ENCODE peak calls at places on chromosomes 4 and X, in five cellular contexts. W is adrenal gland, K is spleen, F is GM20000, L is IMR-90. O is an unnamed sample.

GRCh38 chr4:20178902-20179576 is 72.7 kb upstream of the SLIT2 start:
- DNase-seq in W (no peak), K (peak), F (no peak), L (no peak), O (no peak)

GRCh38 chr4:7828926-7829325 is 110.7 kb downstream of the AFAP1 start:
- DNase-seq in W (no peak), K (no peak), F (no peak), L (peak), O (no peak)

GRCh38 chr4:99447079-99447478 is 11.9 kb upstream of the ADH7 start:
- DNase-seq in W (no peak), K (no peak), F (no peak), L (peak), O (no peak)

GRCh38 chr4:137213372-137214173 is 318.7 kb downstream of the PCDH18 start:
- DNase-seq in W (no peak), K (no peak), F (no peak), L (peak), O (peak)

GRCh38 chr4:151624606-151625565 is 135.9 kb downstream of the GATB start:
- DNase-seq in W (no peak), K (no peak), F (no peak), L (no peak), O (no peak)

GRCh38 chrX:154488336-154489075 is 1.9 kb downstream of the SLC10A3 start:
- DNase-seq in W (no peak), K (peak), F (no peak), L (no peak), O (no peak)

GRCh38 chr4:154593868-154594267 is 3.3 kb upstream of the FGA start:
- DNase-seq in W (no peak), K (no peak), F (no peak), L (no peak), O (no peak)

GRCh38 chrX:789096-789495 is 158.5 kb downstream of the SHOX start:
- DNase-seq in W (no peak), K (no peak), F (no peak), L (no peak), O (no peak)

GRCh38 chr4:85548116-85548515 is 73.2 kb downstream of the ARHGAP24 start:
- DNase-seq in W (no peak), K (no peak), F (no peak), L (no peak), O (no peak)

GRCh38 chr4:176377705-176378302 is 58.0 kb downstream of the SPCS3 start:
- DNase-seq in W (no peak), K (no peak), F (peak), L (peak), O (no peak)

GRCh38 chrX:53223955-53224859 is 800 bp downstream of the KDM5C start:
- DNase-seq in W (peak), K (peak), F (no peak), L (peak), O (no peak)

GRCh38 chr4:19580090-19580489 is 671.6 kb upstream of the SLIT2 start:
- DNase-seq in W (no peak), K (no peak), F (no peak), L (peak), O (no peak)

GRCh38 chrX:139246295-139246694 is 284.2 kb upstream of the F9 start:
- DNase-seq in W (no peak), K (no peak), F (no peak), L (no peak), O (no peak)
- TF ChIP-seq CTCF in W (no peak), K (no peak), F (no peak), L (no peak), O (no peak)

DNA sequence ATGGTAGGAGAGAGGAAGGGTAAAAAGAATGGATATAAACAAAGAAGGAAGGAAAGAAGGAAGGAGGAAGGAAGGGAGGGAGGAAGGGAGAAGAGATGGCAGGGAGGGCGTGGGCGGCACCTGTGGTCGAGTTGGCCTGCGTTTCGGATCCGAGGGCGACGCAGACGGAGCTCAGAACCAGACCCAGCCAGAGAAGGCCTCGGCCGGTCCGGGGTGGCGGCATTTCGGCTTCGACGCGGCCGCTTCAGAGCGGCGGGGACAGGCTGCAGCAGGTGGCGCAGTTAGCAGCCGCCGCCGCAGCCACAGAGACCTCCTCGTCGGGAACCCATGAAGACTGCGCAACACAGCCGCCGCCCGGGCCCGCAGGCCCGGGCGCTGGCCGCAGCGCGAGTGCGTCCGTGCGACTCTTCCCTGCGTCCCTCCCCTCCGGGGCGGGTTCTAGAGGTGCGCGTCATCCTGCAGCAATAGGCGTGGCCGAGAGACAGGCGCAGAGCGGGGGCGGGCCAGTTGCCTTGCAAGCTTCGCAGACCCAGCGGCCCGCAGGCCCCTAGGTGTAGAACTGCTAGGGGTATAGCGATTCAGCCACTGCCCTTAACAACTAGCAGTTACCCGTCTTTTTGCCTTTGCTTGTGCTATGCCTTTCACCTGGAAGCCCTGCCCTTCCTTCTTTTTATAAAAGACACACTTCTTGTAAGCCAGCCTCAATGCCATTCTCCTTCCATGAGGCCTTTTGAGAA is at the start of gene IDS:
- DNase-seq in W (peak), K (peak), F (peak), L (peak), O (no peak)
- TF ChIP-seq CTCF in W (no peak), K (no peak), F (no peak), L (no peak), O (no peak)

GRCh38 chr4:14434483-14434882 is 567.8 kb upstream of the CPEB2 start:
- DNase-seq in W (no peak), K (no peak), F (no peak), L (no peak), O (no peak)
- TF ChIP-seq CTCF in W (no peak), K (no peak), F (no peak), L (no peak), O (no peak)

GRCh38 chr4:108868606-108869227 is 105.9 kb upstream of the ETNPPL start:
- DNase-seq in W (no peak), K (no peak), F (no peak), L (no peak), O (no peak)
- TF ChIP-seq CTCF in W (no peak), K (no peak), F (no peak), L (no peak), O (no peak)

GRCh38 chr4:92163348-92163747 is 140.4 kb upstream of the GRID2 start:
- DNase-seq in W (no peak), K (no peak), F (no peak), L (peak), O (no peak)
- TF ChIP-seq CTCF in W (peak), K (no peak), F (no peak), L (peak), O (peak)

GRCh38 chr4:37827030-37827705 is 682 bp downstream of the PGM2 start:
- DNase-seq in W (peak), K (no peak), F (peak), L (peak), O (no peak)
- TF ChIP-seq CTCF in W (no peak), K (no peak), F (no peak), L (no peak), O (no peak)

GRCh38 chr4:59094505-59094904 is 1984.3 kb upstream of the IGFBP7 start:
- DNase-seq in W (no peak), K (no peak), F (no peak), L (no peak), O (no peak)
- TF ChIP-seq CTCF in W (no peak), K (no peak), F (no peak), L (no peak), O (no peak)

GRCh38 chr4:123503698-123504389 is 107.2 kb downstream of the SPRY1 start:
- DNase-seq in W (no peak), K (no peak), F (no peak), L (no peak), O (no peak)

GRCh38 chr4:123501733-123502132 is 105.1 kb downstream of the SPRY1 start:
- DNase-seq in W (no peak), K (no peak), F (no peak), L (no peak), O (no peak)

GRCh38 chr4:123505077-123505456 is 108.5 kb downstream of the SPRY1 start:
- DNase-seq in W (no peak), K (no peak), F (no peak), L (peak), O (no peak)

GRCh38 chr4:123506311-123506685 is 109.7 kb downstream of the SPRY1 start:
- DNase-seq in W (no peak), K (no peak), F (no peak), L (no peak), O (no peak)

GRCh38 chr4:123505457-123506310 is 109.1 kb downstream of the SPRY1 start:
- DNase-seq in W (peak), K (peak), F (peak), L (peak), O (no peak)
- TF ChIP-seq CTCF in W (no peak), K (no peak), F (no peak), L (no peak), O (no peak)

DNA sequence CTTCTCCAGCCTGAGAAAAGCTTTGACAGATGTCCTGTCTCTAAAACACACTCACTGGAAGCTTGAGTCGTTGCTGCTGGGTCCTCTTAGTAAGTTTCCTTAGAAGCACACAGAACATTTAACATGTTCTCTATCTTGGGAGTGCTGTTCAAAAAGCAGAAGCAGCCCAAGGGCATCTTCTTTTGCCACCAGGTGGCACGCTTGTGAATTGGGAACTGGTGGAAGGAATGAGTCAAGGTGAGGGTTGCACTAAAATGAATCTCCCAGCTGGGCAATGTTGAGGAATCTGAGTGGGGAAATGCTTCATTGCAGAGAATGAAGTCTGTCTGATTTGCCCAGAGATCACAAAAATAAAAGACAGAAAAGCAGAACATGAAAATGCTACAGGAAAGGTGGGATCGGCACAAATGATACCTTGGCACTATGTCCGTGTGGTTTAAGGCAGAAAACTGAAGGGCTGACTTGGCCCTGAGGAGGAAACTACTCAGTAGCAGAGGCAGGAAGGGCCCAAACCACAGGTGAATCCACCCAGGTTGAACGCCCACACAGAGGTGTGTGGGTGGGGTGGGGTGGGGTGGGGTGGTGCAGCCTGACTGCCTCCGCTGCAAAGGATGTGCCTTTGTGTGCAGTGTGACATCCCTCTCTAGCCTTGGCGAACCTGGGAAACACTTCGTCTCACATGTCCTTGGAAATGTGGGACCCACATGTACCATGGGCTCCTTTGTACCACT is 26.0 kb downstream of the KIT start:
- DNase-seq in W (peak), K (no peak), F (no peak), L (no peak), O (no peak)
- TF ChIP-seq CTCF in W (no peak), K (peak), F (peak), L (peak), O (peak)

DNA sequence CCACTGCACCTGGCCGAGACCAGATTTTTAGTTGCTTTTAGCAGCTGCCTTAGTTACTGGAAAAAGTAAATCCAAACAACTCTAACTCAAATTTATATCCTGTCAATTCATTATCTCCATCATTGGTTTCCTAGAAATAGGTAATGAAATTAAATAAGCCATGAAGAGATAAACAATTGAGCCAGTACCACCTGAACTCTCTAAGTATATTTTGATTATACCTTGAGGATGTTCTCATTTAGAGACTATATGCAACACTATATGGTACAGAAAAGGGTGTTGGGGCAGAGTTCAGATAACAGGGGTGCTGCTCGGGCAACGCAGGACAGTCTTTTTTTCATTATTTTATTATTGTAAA is 35.0 kb downstream of the SAT1 start:
- DNase-seq in W (no peak), K (no peak), F (no peak), L (no peak), O (no peak)
- TF ChIP-seq CTCF in W (no peak), K (no peak), F (no peak), L (no peak), O (no peak)

O was measured in HFF-Myc.